ENCODE peak calls at places on chromosomes 5 and 9, in six cellular contexts. Y is CD8-positive, alpha-beta T cell; O is GM23338; P is SK-N-SH; L is activated CD8-positive, alpha-beta memory T cell treated with anti-CD3 and anti-CD28 coated beads, Interleukin-2, amount 50 U/mL, for 48 hours; M is stimulated activated naive CD4-positive, alpha-beta T cell. G is an unnamed sample.

GRCh38 chr9:35105571-35106342 is 2.8 kb upstream of the STOML2 start:
- DNase-seq in L (no peak), M (no peak), Y (no peak), P (no peak), O (no peak), G (no peak)

GRCh38 chr9:95171001-95171400 is 146.5 kb downstream of the FANCC start:
- DNase-seq in P (no peak), O (peak), Y (no peak), M (no peak), L (no peak), G (no peak)

GRCh38 chr9:127723450-127723849 is 7.6 kb downstream of the TTC16 start:
- DNase-seq in M (no peak), L (no peak), Y (no peak), O (no peak), P (no peak), G (no peak)

GRCh38 chr5:9562101-9562500 is 16.2 kb upstream of the SEMA5A start:
- DNase-seq in O (no peak), Y (no peak), M (no peak), L (no peak), P (no peak), G (no peak)

GRCh38 chr5:167671176-167671575 is 620.3 kb upstream of the WWC1 start:
- DNase-seq in P (no peak), L (no peak), Y (no peak), O (no peak), M (no peak), G (no peak)

GRCh38 chr5:173718469-173718868 is 102.0 kb upstream of the BOD1 start:
- DNase-seq in Y (no peak), L (no peak), P (no peak), O (no peak), M (no peak), G (no peak)

GRCh38 chr5:91126448-91126847 is 256.7 kb downstream of the ARRDC3 start:
- DNase-seq in L (no peak), Y (no peak), M (no peak), P (no peak), O (no peak), G (no peak)

GRCh38 chr5:143445726-143446125 is 42.2 kb upstream of the NR3C1 start:
- DNase-seq in Y (no peak), L (no peak), M (no peak), O (no peak), P (peak), G (no peak)

GRCh38 chr5:128815201-128815600 is 150.1 kb upstream of the SLC27A6 start:
- DNase-seq in L (no peak), O (peak), M (no peak), Y (no peak), P (no peak), G (no peak)

GRCh38 chr9:16205455-16205854 is 652.6 kb downstream of the CCDC171 start:
- DNase-seq in P (no peak), M (no peak), O (no peak), Y (no peak), L (no peak), G (no peak)

GRCh38 chr9:88173378-88173999 is 35.2 kb upstream of the SPATA31C2 start:
- DNase-seq in L (peak), P (peak), M (peak), O (peak), Y (peak), G (peak)

GRCh38 chr5:141636106-141636412 is 590 bp downstream of the HDAC3 start:
- DNase-seq in P (no peak), Y (no peak), O (no peak), L (peak), M (no peak), G (no peak)

GRCh38 chr9:133950916-133951231 is 41.2 kb downstream of the VAV2 start:
- DNase-seq in M (no peak), Y (no peak), O (no peak), L (no peak), P (no peak), G (no peak)

GRCh38 chr5:150297934-150298595 is 4.6 kb downstream of the ARSI start:
- DNase-seq in L (no peak), P (no peak), Y (no peak), O (no peak), M (no peak), G (no peak)

GRCh38 chr9:130010151-130010988 is 32.6 kb downstream of the FNBP1 start:
- DNase-seq in M (peak), O (no peak), P (no peak), Y (no peak), L (peak), G (no peak)

GRCh38 chr9:38117646-38118045 is 48.6 kb upstream of the SHB start:
- DNase-seq in P (peak), M (no peak), Y (peak), O (no peak), L (peak), G (no peak)

GRCh38 chr5:72347801-72348305 is 27.7 kb downstream of the PTCD2 start:
- DNase-seq in P (no peak), O (no peak), L (no peak), M (no peak), Y (no peak), G (no peak)

GRCh38 chr5:123035950-123036390 is 555 bp downstream of the PPIC start:
- DNase-seq in P (peak), L (peak), Y (no peak), M (no peak), O (peak), G (no peak)

GRCh38 chr5:128202320-128202719 is 118.8 kb downstream of the SLC12A2 start:
- DNase-seq in Y (no peak), P (no peak), L (no peak), O (no peak), M (no peak), G (no peak)

GRCh38 chr9:16318516-16319060 is 551.9 kb downstream of the BNC2 start:
- DNase-seq in M (no peak), P (no peak), L (no peak), Y (no peak), O (no peak), G (no peak)

GRCh38 chr5:51960617-51961115 is 577.4 kb downstream of the ISL1 start:
- DNase-seq in L (no peak), O (no peak), P (peak), Y (no peak), M (no peak), G (no peak)

GRCh38 chr5:164013077-164013670 is 507.8 kb downstream of the MAT2B start:
- DNase-seq in O (peak), L (peak), M (no peak), Y (no peak), P (peak), G (no peak)

GRCh38 chr5:16253856-16254255 is 74.3 kb upstream of the MARCHF11 start:
- DNase-seq in Y (no peak), P (no peak), O (peak), L (no peak), M (no peak), G (no peak)

GRCh38 chr5:137344723-137345322 is 154.3 kb downstream of the SPOCK1 start:
- DNase-seq in L (peak), Y (no peak), M (no peak), P (peak), O (peak), G (no peak)

GRCh38 chr9:76690575-76691370 is 73.5 kb upstream of the PCA3 start:
- DNase-seq in O (peak), M (no peak), Y (no peak), L (no peak), P (no peak), G (no peak)

GRCh38 chr9:97983524-97984187 is 515 bp downstream of the ANP32B start:
- DNase-seq in Y (peak), P (peak), O (peak), L (no peak), M (peak), G (peak)

GRCh38 chr9:115411516-115411915 is 293.6 kb upstream of the TNC start:
- DNase-seq in O (no peak), P (no peak), M (no peak), L (no peak), Y (no peak), G (no peak)

GRCh38 chr5:110099562-110099961 is 409.8 kb downstream of the MAN2A1 start:
- DNase-seq in L (no peak), O (no peak), P (no peak), Y (no peak), M (no peak), G (no peak)

GRCh38 chr9:127451681-127452480 is 571 bp downstream of the LRSAM1 start:
- DNase-seq in O (peak), P (peak), M (peak), Y (peak), L (peak), G (peak)

GRCh38 chr5:36657563-36657995 is 51.2 kb downstream of the SLC1A3 start:
- DNase-seq in Y (no peak), P (no peak), L (no peak), O (no peak), M (no peak), G (no peak)

GRCh38 chr5:27947088-27947487 is 908.7 kb upstream of the CDH9 start:
- DNase-seq in P (no peak), L (no peak), M (no peak), O (no peak), Y (no peak), G (no peak)

GRCh38 chr9:127753556-127753955 is 18.5 kb upstream of the TOR2A start:
- DNase-seq in Y (no peak), P (no peak), O (no peak), L (no peak), M (no peak), G (no peak)

GRCh38 chr5:15827786-15828185 is 327.8 kb downstream of the FBXL7 start:
- DNase-seq in O (no peak), Y (no peak), P (no peak), M (no peak), L (no peak), G (no peak)

GRCh38 chr5:176747670-176748072 is 62.7 kb upstream of the UNC5A start:
- DNase-seq in L (no peak), M (no peak), Y (peak), O (no peak), P (no peak), G (peak)

GRCh38 chr5:143564417-143564816 is 160.9 kb upstream of the NR3C1 start:
- DNase-seq in Y (no peak), M (no peak), O (no peak), L (no peak), P (no peak), G (no peak)

GRCh38 chr5:151295801-151296477 is 7.6 kb downstream of the SLC36A3 start:
- DNase-seq in M (no peak), P (no peak), L (no peak), O (no peak), Y (no peak), G (no peak)

GRCh38 chr9:97706246-97706645 is 9.1 kb upstream of the XPA start:
- DNase-seq in Y (no peak), M (no peak), L (no peak), P (no peak), O (no peak), G (no peak)

GRCh38 chr9:110257971-110258370 is 1.7 kb upstream of the TXN start:
- DNase-seq in O (no peak), P (no peak), Y (no peak), M (no peak), L (no peak), G (no peak)

GRCh38 chr5:153953411-153953810 is 85.3 kb downstream of the FAM114A2 start:
- DNase-seq in Y (no peak), L (no peak), M (no peak), P (no peak), O (no peak), G (no peak)

G was measured in activated T-helper 2 cell treated with anti-CD3 and anti-CD28 coated beads, Interferon-gamma antibody, Interleukin-2, Interleukin-4, amounts not matched to agents 10 μg/mL and 5 μg/mL and 100 μg/mL, durations not matched to agents 14 hours and 24 hours and 36 hours.